ENCODE peak calls at places on chromosomes 3 and 15, in five cellular contexts. S, J, C, Z and X are unnamed samples.

GRCh38 chr3:123295171-123295900 is 93.6 kb downstream of the SEC22A start:
- DNase-seq in S (no peak), J (no peak), C (no peak), Z (no peak), X (no peak)

GRCh38 chr3:11642455-11643162 is 1.1 kb downstream of the VGLL4 start:
- DNase-seq in J (peak; percentile 81), C (peak; percentile 88), Z (peak; percentile 81), S (peak; percentile 70), X (peak; percentile 71)

GRCh38 chr3:184593201-184593922 is 31.8 kb downstream of the EPHB3 start:
- DNase-seq in S (no peak), J (peak; percentile 41), C (peak; percentile 44), Z (peak; percentile 27), X (no peak)

GRCh38 chr3:13186416-13186815 is 113.2 kb upstream of the IQSEC1 start:
- DNase-seq in Z (no peak), C (no peak), J (no peak), S (no peak), X (no peak)

GRCh38 chr3:50953825-50954224 is 279.1 kb downstream of the DOCK3 start:
- DNase-seq in J (no peak), S (no peak), C (no peak), Z (no peak), X (no peak)

GRCh38 chr3:4714045-4714444 is 220.9 kb downstream of the ITPR1 start:
- DNase-seq in J (no peak), C (no peak), Z (no peak), S (no peak), X (no peak)

GRCh38 chr3:150216041-150216811 is 191.9 kb upstream of the TSC22D2 start:
- DNase-seq in C (peak; percentile 33), Z (peak; percentile 61), J (peak; percentile 87), S (no peak), X (no peak)

GRCh38 chr3:120274739-120275167 is 10.3 kb downstream of the GPR156 start:
- DNase-seq in Z (peak; percentile 25), J (peak; percentile 38), C (no peak), S (peak; percentile 80), X (no peak)

GRCh38 chr3:133703915-133704314 is 42.2 kb upstream of the TOPBP1 start:
- DNase-seq in C (no peak), S (peak; percentile 25), Z (no peak), J (no peak), X (no peak)

GRCh38 chr3:46030626-46031025 is 3.3 kb upstream of the XCR1 start:
- DNase-seq in Z (no peak), C (no peak), J (no peak), S (no peak), X (no peak)

GRCh38 chr3:75171632-75172230 is 492.4 kb upstream of the FRG2C start:
- DNase-seq in C (peak; percentile 2), S (no peak), Z (peak; percentile 6), J (peak; percentile 2), X (no peak)

GRCh38 chr15:56608993-56609392 is 124.3 kb downstream of the ZNF280D start:
- DNase-seq in J (no peak), S (no peak), Z (no peak), C (no peak), X (no peak)

GRCh38 chr15:37112171-37112570 is 11.8 kb upstream of the MEIS2 start:
- DNase-seq in C (peak; percentile 56), J (no peak), S (no peak), Z (no peak), X (no peak)

GRCh38 chr15:37109151-37109912 is 9.0 kb upstream of the MEIS2 start:
- DNase-seq in C (peak; percentile 62), J (no peak), S (no peak), Z (no peak), X (no peak)

GRCh38 chr15:37109952-37110630 is 9.7 kb upstream of the MEIS2 start:
- DNase-seq in S (no peak), J (peak; percentile 68), C (peak; percentile 81), Z (no peak), X (no peak)

GRCh38 chr15:37112963-37113362 is 12.6 kb upstream of the MEIS2 start:
- DNase-seq in Z (no peak), S (no peak), C (peak; percentile 26), J (no peak), X (no peak)

GRCh38 chr15:37111427-37111717 is 11.0 kb upstream of the MEIS2 start:
- DNase-seq in J (no peak), C (no peak), S (no peak), Z (no peak), X (no peak)
- H3K4me3 ChIP-seq in J (no peak overlapping the region), C (no peak overlapping the region), S (no peak overlapping the region), Z (no peak overlapping the region), X (no peak overlapping the region)

GRCh38 chr3:111080357-111080937 is 8.8 kb downstream of the NECTIN3 start:
- DNase-seq in C (peak; percentile 60), S (peak; percentile 39), Z (peak; percentile 78), J (peak; percentile 56), X (no peak)

GRCh38 chr3:111076732-111077131 is 5.1 kb downstream of the NECTIN3 start:
- DNase-seq in C (no peak), S (no peak), Z (no peak), J (no peak), X (no peak)

GRCh38 chr3:111084911-111085310 is 13.3 kb downstream of the NECTIN3 start:
- DNase-seq in C (no peak), J (no peak), Z (no peak), S (no peak), X (no peak)

GRCh38 chr3:111077384-111077783 is 5.8 kb downstream of the NECTIN3 start:
- DNase-seq in Z (no peak), C (no peak), J (no peak), S (no peak), X (no peak)

DNA sequence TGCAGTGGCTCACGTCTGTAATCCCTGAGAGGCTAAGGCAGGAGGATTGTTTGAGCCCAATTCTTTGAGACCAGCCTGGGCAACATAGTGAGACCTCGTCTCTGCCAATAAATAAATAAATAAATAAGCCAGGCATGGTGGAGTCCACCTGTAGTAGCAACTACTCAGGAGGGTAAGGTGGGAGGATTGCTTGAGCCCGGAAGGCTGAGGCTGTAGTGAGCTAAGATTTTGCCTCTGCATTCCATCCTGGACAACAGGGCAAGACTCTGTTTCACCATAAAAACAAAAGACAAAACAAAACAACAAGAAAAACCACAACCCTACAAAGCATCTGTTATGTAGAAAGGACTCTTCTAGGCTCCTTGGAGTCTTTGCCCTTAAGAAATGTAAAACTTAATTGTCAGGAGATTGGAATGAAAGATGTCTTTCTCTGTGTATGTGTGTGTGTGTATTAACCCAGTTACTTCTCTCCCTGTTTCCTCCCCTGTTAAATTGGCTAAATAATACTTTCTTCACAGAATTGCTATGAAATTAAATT is 9.5 kb downstream of the NECTIN3 start:
- DNase-seq in C (peak; percentile 53), S (no peak), J (peak; percentile 32), Z (peak; percentile 51), X (no peak)
- H3K27ac ChIP-seq in C (peak overlapping the region; percentile 31), S (no peak overlapping the region), J (peak overlapping the region; percentile 35), Z (peak overlapping the region; percentile 66), X (no peak overlapping the region)

GRCh38 chr3:112972158-112972557 is 2.7 kb downstream of the CD200R1 start:
- DNase-seq in C (no peak), S (no peak), Z (no peak), J (no peak), X (no peak)
- H3K9ac ChIP-seq in C (no peak overlapping the region), S (no peak overlapping the region), Z (no peak overlapping the region), J (no peak overlapping the region), X (no peak overlapping the region)

DNA sequence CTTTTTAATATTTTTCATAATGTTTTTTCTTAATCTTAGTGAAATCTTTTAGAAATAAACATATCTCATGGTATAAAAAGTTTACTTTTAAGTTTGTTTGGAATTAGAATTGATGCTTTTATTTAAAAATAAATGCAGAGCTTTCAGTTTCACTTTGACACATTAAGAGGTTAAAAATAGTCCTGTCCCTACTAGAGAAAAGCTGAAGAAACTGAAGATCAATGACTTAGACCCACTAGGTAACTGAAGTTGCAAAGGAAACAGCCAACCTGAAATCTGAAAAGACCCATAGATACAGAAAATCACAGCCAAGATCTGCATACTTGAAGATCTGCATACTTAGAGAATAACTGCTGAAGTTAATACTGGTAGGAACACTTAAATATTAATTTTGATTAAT is 237.6 kb downstream of the RAP2B start:
- DNase-seq in C (peak; percentile 6), Z (no peak), J (no peak), S (no peak), X (no peak)
- H3K4me3 ChIP-seq in C (no peak overlapping the region), Z (no peak overlapping the region), J (peak overlapping the region; percentile 34), S (no peak overlapping the region), X (no peak overlapping the region)